ENCODE peak calls at places on chromosomes 11 and 22, in seven cellular contexts. Y is stomach; R is kidney epithelial cell; D is lower lobe of right lung; Z is LNCaP clone FGC; G is ovary; I is CD8-positive, alpha-beta T cell. B is an unnamed sample.

GRCh38 chr22:24426859-24427499 is 420 bp upstream of the ADORA2A start:
- DNase-seq in Y (no peak), R (no peak), D (no peak), Z (no peak), G (no peak), I (no peak), B (no peak)

GRCh38 chr11:134126197-134126822 is 57.4 kb downstream of the JAM3 start:
- DNase-seq in Y (no peak), R (peak), D (no peak), Z (no peak), G (no peak), I (no peak), B (peak)

GRCh38 chr11:68002943-68003845 is 703 bp downstream of the UNC93B1 start:
- DNase-seq in Y (peak), R (no peak), D (peak), Z (no peak), G (no peak), I (peak), B (no peak)

GRCh38 chr11:62854825-62855570 is 15.6 kb upstream of the WDR74 start:
- DNase-seq in Y (no peak), R (no peak), D (no peak), Z (no peak), G (no peak), I (no peak), B (no peak)

GRCh38 chr11:30254307-30255298 is 23.8 kb downstream of the FSHB start:
- DNase-seq in Y (no peak), R (no peak), D (no peak), Z (no peak), G (no peak), I (no peak), B (peak)

GRCh38 chr11:72413914-72414628 is 20.3 kb downstream of the CLPB start:
- DNase-seq in Y (peak), R (no peak), D (peak), Z (peak), G (peak), I (peak), B (peak)

GRCh38 chr22:30824096-30824495 is 129.4 kb downstream of the OSBP2 start:
- DNase-seq in Y (no peak), R (no peak), D (no peak), Z (no peak), G (no peak), I (no peak), B (no peak)

GRCh38 chr22:17576475-17576874 is 13.2 kb downstream of the SLC25A18 start:
- DNase-seq in Y (no peak), R (peak), D (no peak), Z (no peak), G (no peak), I (no peak), B (peak)

GRCh38 chr22:38016182-38017078 is 32.1 kb upstream of the SOX10 start:
- DNase-seq in Y (peak), R (no peak), D (no peak), Z (peak), G (peak), I (no peak), B (no peak)

GRCh38 chr11:68300076-68300830 is 12.1 kb upstream of the LRP5 start:
- DNase-seq in Y (no peak), R (no peak), D (no peak), Z (no peak), G (no peak), I (no peak), B (no peak)

GRCh38 chr11:8822476-8822875 is 88.5 kb upstream of the AKIP1 start:
- DNase-seq in Y (no peak), R (no peak), D (no peak), Z (no peak), G (no peak), I (no peak), B (no peak)

GRCh38 chr22:46021577-46021976 is 44.6 kb upstream of the WNT7B start:
- DNase-seq in Y (no peak), R (no peak), D (peak), Z (no peak), G (peak), I (no peak), B (no peak)

GRCh38 chr11:58770627-58771457 is 39.1 kb upstream of the GLYAT start:
- DNase-seq in Y (no peak), R (no peak), D (no peak), Z (no peak), G (no peak), I (no peak), B (no peak)

GRCh38 chr11:77037057-77037456 is 2.9 kb downstream of the B3GNT6 start:
- DNase-seq in Y (no peak), R (no peak), D (no peak), Z (no peak), G (no peak), I (no peak), B (no peak)

GRCh38 chr22:31344369-31345330 is 1.5 kb downstream of the PATZ1 start:
- DNase-seq in Y (peak), R (no peak), D (peak), Z (no peak), G (peak), I (peak), B (peak)

GRCh38 chr11:95337175-95337957 is 106.4 kb upstream of the SESN3 start:
- DNase-seq in Y (peak), R (no peak), D (peak), Z (no peak), G (peak), I (peak), B (peak)

GRCh38 chr11:1090600-1091331 is 16.1 kb downstream of the MUC2 start:
- DNase-seq in Y (no peak), R (no peak), D (peak), Z (no peak), G (no peak), I (no peak), B (no peak)

GRCh38 chr11:86034710-86035109 is 34.2 kb downstream of the PICALM start:
- DNase-seq in Y (no peak), R (no peak), D (no peak), Z (no peak), G (no peak), I (no peak), B (no peak)

GRCh38 chr11:99162819-99163218 is 142.1 kb downstream of the CNTN5 start:
- DNase-seq in Y (no peak), R (no peak), D (no peak), Z (no peak), G (no peak), I (no peak), B (no peak)

GRCh38 chr11:11410626-11411025 is 57.6 kb upstream of the CSNK2A3 start:
- DNase-seq in Y (no peak), R (no peak), D (no peak), Z (no peak), G (no peak), I (no peak), B (no peak)

GRCh38 chr11:62139526-62140301 is 15.9 kb downstream of the INCENP start:
- DNase-seq in Y (no peak), R (no peak), D (no peak), Z (no peak), G (no peak), I (peak), B (no peak)

GRCh38 chr11:36305047-36305446 is 9.0 kb downstream of the PRR5L start:
- DNase-seq in Y (no peak), R (no peak), D (no peak), Z (no peak), G (no peak), I (no peak), B (no peak)

GRCh38 chr22:31142285-31142684 is 2.0 kb upstream of the PLA2G3 start:
- DNase-seq in Y (no peak), R (no peak), D (no peak), Z (no peak), G (no peak), I (no peak), B (no peak)

GRCh38 chr11:6307879-6308278 is 12.4 kb downstream of the CAVIN3 start:
- DNase-seq in Y (no peak), R (no peak), D (no peak), Z (no peak), G (no peak), I (no peak), B (peak)

GRCh38 chr11:68969386-68969785 is 11.4 kb downstream of the MRGPRD start:
- DNase-seq in Y (no peak), R (no peak), D (peak), Z (no peak), G (no peak), I (no peak), B (no peak)

GRCh38 chr22:28395520-28395919 is 284.1 kb downstream of the TTC28 start:
- DNase-seq in Y (no peak), R (no peak), D (no peak), Z (no peak), G (no peak), I (no peak), B (no peak)

GRCh38 chr11:64148200-64148916 is 17.6 kb downstream of the MACROD1 start:
- DNase-seq in Y (peak), R (peak), D (peak), Z (no peak), G (peak), I (peak), B (peak)

GRCh38 chr11:127458561-127458960 is 458.0 kb upstream of the KIRREL3 start:
- DNase-seq in Y (no peak), R (no peak), D (no peak), Z (no peak), G (no peak), I (no peak), B (no peak)

DNA sequence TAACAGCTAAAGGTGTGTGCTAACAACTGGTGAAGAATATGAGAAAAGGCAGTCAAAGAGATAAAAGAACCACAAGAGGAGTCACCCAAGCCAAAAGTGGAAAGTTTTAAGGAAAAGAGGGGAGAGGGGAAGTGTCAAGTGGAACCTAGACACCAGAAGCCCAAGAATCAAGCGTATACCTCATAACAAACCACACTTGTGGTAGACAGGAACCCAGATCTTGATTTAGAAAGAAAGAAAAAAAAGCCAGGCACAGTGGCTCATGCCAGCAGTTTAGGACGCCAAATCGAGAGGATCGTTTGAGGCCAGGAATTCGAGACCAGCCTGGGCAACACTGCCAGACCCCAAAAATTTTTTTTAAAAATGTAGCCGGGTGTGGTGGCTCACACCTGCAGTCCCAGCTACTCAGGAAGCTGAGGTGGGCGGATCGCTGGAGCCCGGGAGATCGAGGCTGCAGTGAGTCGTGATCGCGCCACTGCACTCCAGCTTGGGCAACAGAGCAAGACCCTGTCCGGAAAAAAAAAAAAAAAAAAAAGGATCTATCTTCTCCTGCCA is 877 bp downstream of the SLC25A17 start:
- DNase-seq in Y (no peak), R (no peak), D (no peak), Z (no peak), G (no peak), I (no peak), B (no peak)
- H3K4me3 ChIP-seq in Y (peak), R (peak), D (peak), Z (peak), G (peak), I (peak), B (peak)

GRCh38 chr11:132941024-132941646 is 591.2 kb downstream of the OPCML start:
- DNase-seq in Y (no peak), R (no peak), D (no peak), Z (no peak), G (no peak), I (no peak), B (peak)

GRCh38 chr11:132943325-132943736 is 589.0 kb downstream of the OPCML start:
- DNase-seq in Y (no peak), R (no peak), D (no peak), Z (no peak), G (no peak), I (no peak), B (no peak)

GRCh38 chr11:132943737-132944556 is 588.4 kb downstream of the OPCML start:
- DNase-seq in Y (no peak), R (no peak), D (no peak), Z (no peak), G (no peak), I (no peak), B (no peak)

GRCh38 chr11:132941761-132942160 is 590.5 kb downstream of the OPCML start:
- DNase-seq in Y (no peak), R (no peak), D (no peak), Z (no peak), G (no peak), I (no peak), B (no peak)

GRCh38 chr11:132942611-132943324 is 589.5 kb downstream of the OPCML start:
- DNase-seq in Y (no peak), R (no peak), D (no peak), Z (no peak), G (no peak), I (no peak), B (no peak)
- H3K4me3 ChIP-seq in Y (no peak), R (no peak), D (no peak), Z (no peak), G (no peak), I (no peak), B (peak)

GRCh38 chr11:122330466-122330865 is 214.5 kb upstream of the BLID start:
- DNase-seq in Y (no peak), R (no peak), D (no peak), Z (no peak), G (no peak), I (no peak), B (no peak)

GRCh38 chr11:122333476-122333875 is 217.5 kb upstream of the BLID start:
- DNase-seq in Y (no peak), R (no peak), D (no peak), Z (no peak), G (no peak), I (no peak), B (no peak)

GRCh38 chr11:122339661-122340060 is 223.6 kb upstream of the BLID start:
- DNase-seq in Y (no peak), R (no peak), D (no peak), Z (no peak), G (no peak), I (no peak), B (peak)

GRCh38 chr11:122337241-122338176 is 221.5 kb upstream of the BLID start:
- DNase-seq in Y (no peak), R (no peak), D (no peak), Z (no peak), G (no peak), I (no peak), B (no peak)

GRCh38 chr11:122334546-122335375 is 218.7 kb upstream of the BLID start:
- DNase-seq in Y (no peak), R (no peak), D (no peak), Z (no peak), G (no peak), I (no peak), B (no peak)
- H3K4me3 ChIP-seq in Y (no peak), R (no peak), D (no peak), Z (no peak), G (no peak), I (no peak), B (no peak)

GRCh38 chr22:49723478-49724029 is 104.1 kb downstream of the BRD1 start:
- DNase-seq in Y (no peak), R (no peak), D (no peak), Z (no peak), G (no peak), I (no peak), B (no peak)
- H3K4me3 ChIP-seq in Y (no peak), R (no peak), D (no peak), Z (peak), G (no peak), I (peak), B (no peak)

GRCh38 chr11:88327061-88327460 is 10.5 kb downstream of the CTSC start:
- DNase-seq in Y (no peak), R (no peak), D (no peak), Z (no peak), G (no peak), I (no peak), B (no peak)
- H3K4me3 ChIP-seq in Y (no peak), R (no peak), D (no peak), Z (no peak), G (no peak), I (no peak), B (no peak)

DNA sequence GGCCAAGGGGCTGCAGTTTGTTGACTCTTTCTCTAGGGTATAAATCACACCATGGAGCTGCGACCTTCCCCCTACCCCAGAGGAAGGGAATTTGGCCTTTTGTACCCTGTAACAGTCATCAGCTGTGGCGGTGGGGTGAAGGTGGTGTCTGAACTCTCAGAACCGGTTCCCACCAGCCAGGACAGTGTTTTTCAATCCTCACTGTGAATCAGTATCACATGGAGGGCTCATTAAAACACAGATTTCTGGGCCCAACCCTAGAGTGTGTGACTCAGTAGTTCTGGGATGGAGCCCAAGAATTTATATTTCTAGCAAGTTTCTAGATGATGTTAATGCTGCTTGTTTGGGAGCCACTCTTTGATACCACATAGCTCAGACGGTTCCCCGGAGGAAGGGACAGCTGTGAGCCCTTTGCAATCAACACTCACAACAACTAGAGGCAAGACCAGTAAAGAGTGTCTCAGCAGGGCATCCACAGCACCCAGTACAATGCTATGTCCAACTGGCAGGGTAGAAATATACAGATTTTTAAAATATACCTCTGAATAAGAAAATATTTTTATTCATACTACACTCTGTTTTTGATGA is 43.9 kb upstream of the FAT3 start:
- DNase-seq in Y (no peak), R (peak), D (no peak), Z (no peak), G (no peak), I (no peak), B (peak)
- H3K4me3 ChIP-seq in Y (no peak), R (no peak), D (no peak), Z (no peak), G (no peak), I (no peak), B (no peak)

GRCh38 chr11:7632211-7632610 is 41.1 kb downstream of the CYB5R2 start:
- DNase-seq in Y (no peak), R (no peak), D (no peak), Z (no peak), G (no peak), I (no peak), B (no peak)
- H3K4me3 ChIP-seq in Y (no peak), R (no peak), D (no peak), Z (no peak), G (no peak), I (no peak), B (no peak)

GRCh38 chr11:118911113-118911879 is 14.4 kb downstream of the BCL9L start:
- DNase-seq in Y (no peak), R (no peak), D (no peak), Z (no peak), G (no peak), I (peak), B (no peak)
- H3K4me3 ChIP-seq in Y (peak), R (peak), D (peak), Z (no peak), G (peak), I (peak), B (peak)